ENCODE peak calls at places on chromosomes 13 and 19, in six cellular contexts. P, U, O, H, Y and Z are unnamed samples. For H3K36me3 and H3K27me3, the result is how much of the 10 kb centered on the place peaks cover.

GRCh38 chr13:85373322-85373721 is 425.9 kb downstream of the SLITRK6 start:
- DNase-seq in P (no peak), U (no peak), O (no peak), H (no peak), Y (no peak), Z (no peak)

GRCh38 chr13:44758595-44759221 is 182.6 kb upstream of the TSC22D1 start:
- DNase-seq in P (no peak), U (peak), O (peak), H (no peak), Y (no peak), Z (no peak)

GRCh38 chr19:35095667-35096368 is 19.8 kb upstream of the FXYD3 start:
- DNase-seq in P (no peak), U (no peak), O (no peak), H (peak), Y (no peak), Z (peak)

GRCh38 chr19:36254848-36255247 is 39.9 kb downstream of the ZNF146 start:
- DNase-seq in P (no peak), U (no peak), O (no peak), H (no peak), Y (no peak), Z (no peak)

GRCh38 chr13:23986619-23987018 is 89.3 kb upstream of the C1QTNF9B start:
- DNase-seq in P (no peak), U (no peak), O (peak), H (no peak), Y (no peak), Z (no peak)

GRCh38 chr13:84873951-84874350 is 925.3 kb downstream of the SLITRK6 start:
- DNase-seq in P (no peak), U (no peak), O (no peak), H (no peak), Y (no peak), Z (no peak)

GRCh38 chr13:86960876-86961275 is 710.3 kb upstream of the SLITRK5 start:
- DNase-seq in P (no peak), U (no peak), O (peak), H (no peak), Y (no peak), Z (no peak)

GRCh38 chr19:14363203-14364097 is 17.8 kb upstream of the ADGRE5 start:
- DNase-seq in P (no peak), U (no peak), O (peak), H (peak), Y (peak), Z (peak)

GRCh38 chr13:45750566-45750965 is 48.4 kb downstream of the CBY2 start:
- DNase-seq in P (no peak), U (no peak), O (no peak), H (no peak), Y (no peak), Z (no peak)

GRCh38 chr13:83449666-83450395 is 432.4 kb downstream of the SLITRK1 start:
- DNase-seq in P (no peak), U (no peak), O (peak), H (no peak), Y (no peak), Z (peak)

GRCh38 chr19:42028304-42029216 is 34.5 kb upstream of the ATP1A3 start:
- DNase-seq in P (no peak), U (no peak), O (no peak), H (peak), Y (peak), Z (peak)

GRCh38 chr19:55258476-55258827 is 365 bp downstream of the PPP6R1 start:
- DNase-seq in P (no peak), U (no peak), O (peak), H (peak), Y (no peak), Z (peak)

GRCh38 chr19:35346193-35347052 is 1.3 kb upstream of the FFAR1 start:
- DNase-seq in P (peak), U (no peak), O (no peak), H (peak), Y (no peak), Z (peak)

GRCh38 chr13:33016414-33017409 is at the start of gene KL:
- DNase-seq in P (no peak), U (no peak), O (peak), H (no peak), Y (peak), Z (peak)

DNA sequence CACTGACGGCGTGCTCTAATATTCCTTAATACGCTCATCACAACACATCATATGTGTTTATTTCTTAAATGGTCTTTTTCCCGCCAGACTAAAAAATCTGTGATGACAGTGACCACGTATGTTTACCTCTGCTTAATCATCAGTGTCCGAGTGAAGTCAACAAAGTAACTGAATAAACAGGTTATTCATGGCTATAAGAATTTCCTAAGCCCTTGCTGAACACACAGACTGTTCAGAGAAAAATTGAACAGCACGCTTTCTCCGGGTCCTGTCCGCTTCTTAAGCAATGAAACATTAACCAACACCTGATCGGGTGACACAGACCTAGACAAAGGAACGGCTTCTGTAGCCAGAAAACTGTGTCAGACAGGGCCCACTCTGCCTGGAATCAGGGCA is 14.3 kb downstream of the SAFB2 start:
- DNase-seq in P (no peak), U (no peak), O (no peak), H (no peak), Y (no peak), Z (no peak)
- H3K36me3 ChIP-seq in P (half or more), U (half or more), O (half or more), H (half or more), Y (half or more), Z (under half)

GRCh38 chr19:12695090-12695489 is 1.3 kb downstream of the FBXW9 start:
- DNase-seq in P (no peak), U (no peak), O (no peak), H (no peak), Y (no peak), Z (no peak)

GRCh38 chr19:12696366-12697335 is at the start of gene FBXW9:
- DNase-seq in P (peak), U (peak), O (peak), H (peak), Y (peak), Z (peak)

GRCh38 chr19:12695514-12695913 is 917 bp downstream of the FBXW9 start:
- DNase-seq in P (no peak), U (no peak), O (no peak), H (no peak), Y (no peak), Z (no peak)

GRCh38 chr19:12694641-12695040 is 1.8 kb downstream of the FBXW9 start:
- DNase-seq in P (no peak), U (no peak), O (no peak), H (no peak), Y (no peak), Z (peak)

DNA sequence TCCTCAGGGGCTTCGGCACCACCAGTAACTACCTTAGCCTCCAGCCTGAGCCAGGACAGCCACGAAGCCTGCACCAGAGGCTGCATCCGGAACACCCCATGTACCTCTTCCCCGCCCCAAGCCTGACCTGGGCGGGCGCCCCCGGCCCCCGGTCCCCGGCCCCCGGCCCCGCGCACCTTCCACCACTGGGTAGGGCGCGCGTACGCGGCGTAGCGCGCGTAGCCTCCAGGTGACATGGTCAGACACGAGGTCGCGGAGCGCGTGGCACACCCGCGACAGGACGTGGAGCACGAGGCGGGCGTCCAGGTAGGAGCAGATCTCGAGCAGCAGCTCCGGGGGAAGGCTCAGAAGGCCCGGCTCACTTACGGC is 450 bp downstream of the FBXW9 start:
- DNase-seq in P (no peak), U (no peak), O (no peak), H (no peak), Y (no peak), Z (no peak)
- H3K27me3 ChIP-seq in P (under half), U (under half), O (under half), H (under half), Y (under half), Z (under half)

GRCh38 chr13:51870616-51871015 is 8.8 kb downstream of the CCDC70 start:
- DNase-seq in P (no peak), U (no peak), O (no peak), H (no peak), Y (no peak), Z (no peak)
- H3K36me3 ChIP-seq in P (under half), U (under half), O (under half), H (under half), Y (under half), Z (under half)

DNA sequence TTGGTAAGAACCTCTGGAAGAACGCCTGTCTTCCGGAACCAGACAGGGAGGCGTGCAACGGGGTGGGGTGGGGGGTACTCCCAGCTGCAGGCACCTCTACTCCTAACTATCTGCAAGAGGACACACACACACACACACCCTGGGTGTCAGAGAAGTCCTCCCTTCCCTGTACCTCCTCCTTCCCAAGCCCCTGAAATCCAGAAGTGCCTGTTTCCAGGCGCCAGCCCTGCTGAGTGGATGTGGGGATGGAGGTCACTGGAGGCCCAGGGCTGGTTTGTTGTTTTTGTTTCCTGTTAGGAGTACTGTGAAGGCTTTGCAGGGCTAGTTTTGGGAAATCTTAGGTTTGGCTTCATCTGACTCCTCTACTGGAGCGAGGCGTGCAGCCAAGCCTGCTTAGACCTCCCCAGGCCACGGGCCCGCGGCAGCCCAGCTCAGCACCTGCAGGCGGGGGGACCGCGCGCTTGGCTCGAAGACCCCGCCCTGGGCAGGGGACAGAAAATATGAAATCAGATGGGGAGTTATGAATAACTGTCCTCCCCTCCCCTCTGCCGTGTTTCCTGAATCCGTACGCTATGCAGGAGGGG is 36.4 kb downstream of the SOX1 start:
- DNase-seq in P (no peak), U (peak), O (no peak), H (no peak), Y (no peak), Z (peak)
- H3K27me3 ChIP-seq in P (under half), U (half or more), O (under half), H (under half), Y (under half), Z (half or more)

GRCh38 chr19:7994114-7994513 is 11.3 kb downstream of the ELAVL1 start:
- DNase-seq in P (no peak), U (no peak), O (no peak), H (no peak), Y (no peak), Z (peak)

GRCh38 chr19:7995756-7996155 is 9.7 kb downstream of the ELAVL1 start:
- DNase-seq in P (no peak), U (no peak), O (no peak), H (no peak), Y (no peak), Z (no peak)

GRCh38 chr19:7994923-7995682 is 10.3 kb downstream of the ELAVL1 start:
- DNase-seq in P (no peak), U (no peak), O (no peak), H (no peak), Y (no peak), Z (no peak)

GRCh38 chr19:7993560-7993959 is 11.9 kb downstream of the ELAVL1 start:
- DNase-seq in P (no peak), U (no peak), O (no peak), H (no peak), Y (peak), Z (no peak)

DNA sequence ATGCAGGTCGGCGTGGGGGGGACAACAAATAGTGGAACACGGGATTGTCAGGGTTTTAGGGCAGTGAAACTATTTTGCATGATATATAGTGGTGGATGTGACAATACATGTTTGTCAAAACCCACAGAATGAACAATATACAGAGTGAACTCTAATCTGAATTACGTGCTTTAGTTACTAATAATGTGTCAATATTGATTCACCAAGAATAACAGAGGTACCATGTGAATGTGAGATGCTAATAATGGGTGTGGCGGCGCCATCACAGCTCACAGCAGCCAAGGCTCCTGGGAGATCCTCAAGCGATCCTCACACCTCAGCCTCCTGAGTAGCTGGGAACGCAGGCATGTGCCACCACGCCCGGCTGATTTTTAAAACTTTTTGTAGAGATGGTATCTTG is 12.9 kb downstream of the ELAVL1 start:
- DNase-seq in P (no peak), U (no peak), O (no peak), H (no peak), Y (no peak), Z (no peak)
- H3K36me3 ChIP-seq in P (under half), U (under half), O (under half), H (half or more), Y (under half), Z (under half)

GRCh38 chr19:50836543-50837195 is 3.3 kb upstream of the KLK15 start:
- DNase-seq in P (no peak), U (no peak), O (no peak), H (no peak), Y (peak), Z (peak)
- H3K27me3 ChIP-seq in P (under half), U (under half), O (under half), H (under half), Y (under half), Z (under half)

DNA sequence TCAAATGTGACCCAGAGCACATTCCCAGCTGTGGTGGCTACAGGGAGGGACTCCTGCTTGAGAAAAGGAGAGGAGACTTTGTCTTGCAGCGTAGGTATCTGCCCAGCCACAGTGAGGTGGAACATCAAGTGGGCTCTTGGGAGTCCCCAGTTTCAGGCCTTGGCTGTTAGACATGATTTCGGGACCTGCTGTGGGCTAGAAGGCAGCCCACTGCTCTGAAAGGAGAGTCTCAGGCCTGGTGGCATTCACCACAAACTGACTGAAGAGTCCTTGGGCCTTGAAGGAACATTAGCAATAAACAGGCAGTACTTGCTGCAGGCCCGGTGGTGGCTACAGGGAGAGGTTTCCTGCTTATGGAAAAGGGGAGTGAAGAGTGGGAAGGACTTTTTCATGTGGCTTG is 61.8 kb upstream of the TEX29 start:
- DNase-seq in P (no peak), U (peak), O (no peak), H (no peak), Y (no peak), Z (no peak)
- H3K36me3 ChIP-seq in P (under half), U (half or more), O (under half), H (under half), Y (under half), Z (under half)

DNA sequence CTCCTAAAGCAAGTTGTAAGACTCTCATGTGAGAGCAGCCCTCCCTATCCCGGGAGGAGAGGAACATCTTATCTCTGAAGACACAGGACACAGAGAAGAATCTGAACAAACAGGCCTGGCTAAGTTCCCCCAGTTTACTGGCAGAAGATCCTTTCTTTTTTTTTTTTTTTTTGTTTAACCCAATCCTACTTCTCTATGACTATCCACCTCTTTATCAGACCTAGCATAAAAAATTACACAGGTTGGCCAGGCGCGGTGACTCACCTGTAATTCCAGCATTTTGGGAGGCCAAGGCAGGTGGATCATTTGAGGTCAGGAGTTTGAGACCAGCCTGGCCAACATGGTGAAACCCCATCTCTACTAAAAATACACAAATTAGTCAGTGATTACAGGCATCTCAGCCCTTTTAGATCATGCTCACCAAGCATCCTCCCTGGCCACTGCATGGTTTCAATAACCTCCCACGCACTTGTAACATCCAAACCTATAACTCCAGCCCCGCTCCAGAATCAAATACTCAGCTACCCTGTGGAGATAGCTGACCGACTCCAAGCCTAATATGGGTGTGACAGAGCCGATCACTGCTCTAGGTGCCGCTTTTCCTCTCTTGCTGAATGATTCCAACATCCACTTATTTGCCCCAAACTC is 27.3 kb upstream of the MUC16 start:
- DNase-seq in P (no peak), U (no peak), O (no peak), H (no peak), Y (no peak), Z (no peak)
- H3K27me3 ChIP-seq in P (under half), U (under half), O (under half), H (under half), Y (under half), Z (under half)